ENCODE peak calls at places on chromosomes 11 and 22, in eight cellular contexts. One of them, this sample, is unnamed.

GRCh38 chr22:48808038-48808960 is 1019.4 kb downstream of the BRD1 start:
- DNase-seq in H9: no peak
- DNase-seq in testis: no peak
- DNase-seq in fibroblast of lung: no peak
- DNase-seq in tibial artery: no peak
- DNase-seq in left ventricle myocardium inferior: no peak
- DNase-seq in adrenal gland: no peak
- DNase-seq in CD8-positive, alpha-beta T cell: no peak
- DNase-seq in this sample: no peak

GRCh38 chr22:47804281-47804680 is 1041.8 kb downstream of the TBC1D22A start:
- DNase-seq in left ventricle myocardium inferior: no peak
- DNase-seq in CD8-positive, alpha-beta T cell: no peak
- DNase-seq in adrenal gland: peak; percentile 8
- DNase-seq in fibroblast of lung: no peak
- DNase-seq in tibial artery: no peak
- DNase-seq in H9: no peak
- DNase-seq in testis: peak; percentile 42
- DNase-seq in this sample: no peak

GRCh38 chr11:80505771-80506170 is 1064.9 kb upstream of the TENM4 start:
- DNase-seq in testis: no peak
- DNase-seq in H9: peak; percentile 34
- DNase-seq in fibroblast of lung: no peak
- DNase-seq in adrenal gland: no peak
- DNase-seq in tibial artery: no peak
- DNase-seq in left ventricle myocardium inferior: no peak
- DNase-seq in CD8-positive, alpha-beta T cell: no peak
- DNase-seq in this sample: no peak

GRCh38 chr22:36052505-36052941 is 23.9 kb upstream of the RBFOX2 start:
- DNase-seq in adrenal gland: no peak
- DNase-seq in CD8-positive, alpha-beta T cell: no peak
- DNase-seq in left ventricle myocardium inferior: no peak
- DNase-seq in tibial artery: no peak
- DNase-seq in fibroblast of lung: peak; percentile 76
- DNase-seq in H9: no peak
- DNase-seq in testis: no peak
- DNase-seq in this sample: no peak

GRCh38 chr22:36385491-36386350 is 2.0 kb downstream of the MYH9 start:
- DNase-seq in fibroblast of lung: peak; percentile 48
- DNase-seq in tibial artery: peak; percentile 88
- DNase-seq in CD8-positive, alpha-beta T cell: no peak
- DNase-seq in adrenal gland: peak; percentile 84
- DNase-seq in testis: no peak
- DNase-seq in H9: no peak
- DNase-seq in left ventricle myocardium inferior: peak; percentile 51
- DNase-seq in this sample: no peak

GRCh38 chr11:44741976-44742375 is 15.2 kb downstream of the TSPAN18 start:
- DNase-seq in testis: no peak
- DNase-seq in left ventricle myocardium inferior: no peak
- DNase-seq in adrenal gland: no peak
- DNase-seq in CD8-positive, alpha-beta T cell: no peak
- DNase-seq in tibial artery: no peak
- DNase-seq in H9: no peak
- DNase-seq in fibroblast of lung: no peak
- DNase-seq in this sample: no peak

GRCh38 chr11:44744160-44744559 is 17.4 kb downstream of the TSPAN18 start:
- DNase-seq in left ventricle myocardium inferior: no peak
- DNase-seq in CD8-positive, alpha-beta T cell: no peak
- DNase-seq in fibroblast of lung: no peak
- DNase-seq in adrenal gland: no peak
- DNase-seq in testis: no peak
- DNase-seq in H9: no peak
- DNase-seq in tibial artery: peak; percentile 23
- DNase-seq in this sample: no peak

GRCh38 chr22:19423906-19424500 is 7.5 kb downstream of the HIRA start:
- DNase-seq in H9: no peak
- DNase-seq in CD8-positive, alpha-beta T cell: no peak
- DNase-seq in testis: no peak
- DNase-seq in tibial artery: no peak
- DNase-seq in adrenal gland: no peak
- DNase-seq in left ventricle myocardium inferior: no peak
- DNase-seq in fibroblast of lung: no peak
- DNase-seq in this sample: no peak

GRCh38 chr11:77090373-77091111 is 12.1 kb upstream of the OMP start:
- DNase-seq in CD8-positive, alpha-beta T cell: no peak
- DNase-seq in tibial artery: peak; percentile 60
- DNase-seq in left ventricle myocardium inferior: peak; percentile 9
- DNase-seq in H9: no peak
- DNase-seq in adrenal gland: no peak
- DNase-seq in fibroblast of lung: no peak
- DNase-seq in testis: no peak
- DNase-seq in this sample: no peak

GRCh38 chr11:2903672-2904011 is 18.1 kb upstream of the CDKN1C start:
- DNase-seq in H9: no peak
- DNase-seq in adrenal gland: no peak
- DNase-seq in fibroblast of lung: no peak
- DNase-seq in left ventricle myocardium inferior: no peak
- DNase-seq in CD8-positive, alpha-beta T cell: no peak
- DNase-seq in tibial artery: no peak
- DNase-seq in testis: no peak
- DNase-seq in this sample: no peak

GRCh38 chr22:37627091-37627490 is 12.4 kb upstream of the SH3BP1 start:
- DNase-seq in left ventricle myocardium inferior: no peak
- DNase-seq in fibroblast of lung: no peak
- DNase-seq in testis: no peak
- DNase-seq in adrenal gland: no peak
- DNase-seq in CD8-positive, alpha-beta T cell: no peak
- DNase-seq in tibial artery: no peak
- DNase-seq in H9: no peak
- DNase-seq in this sample: no peak

GRCh38 chr11:72924568-72925190 is 110.5 kb downstream of the ATG16L2 start:
- DNase-seq in tibial artery: no peak
- DNase-seq in adrenal gland: no peak
- DNase-seq in CD8-positive, alpha-beta T cell: no peak
- DNase-seq in left ventricle myocardium inferior: no peak
- DNase-seq in testis: no peak
- DNase-seq in H9: no peak
- DNase-seq in fibroblast of lung: peak; percentile 33
- DNase-seq in this sample: peak; percentile 15

GRCh38 chr11:19742595-19743292 is 30.1 kb downstream of the NAV2 start:
- DNase-seq in testis: peak; percentile 88
- DNase-seq in left ventricle myocardium inferior: peak; percentile 77
- DNase-seq in adrenal gland: peak; percentile 89
- DNase-seq in CD8-positive, alpha-beta T cell: peak; percentile 45
- DNase-seq in fibroblast of lung: peak; percentile 54
- DNase-seq in H9: peak; percentile 85
- DNase-seq in tibial artery: peak; percentile 87
- DNase-seq in this sample: peak; percentile 46

GRCh38 chr11:19737575-19737974 is 24.9 kb downstream of the NAV2 start:
- DNase-seq in tibial artery: no peak
- DNase-seq in testis: no peak
- DNase-seq in adrenal gland: no peak
- DNase-seq in left ventricle myocardium inferior: no peak
- DNase-seq in fibroblast of lung: no peak
- DNase-seq in CD8-positive, alpha-beta T cell: no peak
- DNase-seq in H9: no peak
- DNase-seq in this sample: no peak

GRCh38 chr11:19738124-19738523 is 25.5 kb downstream of the NAV2 start:
- DNase-seq in testis: no peak
- DNase-seq in left ventricle myocardium inferior: no peak
- DNase-seq in adrenal gland: no peak
- DNase-seq in tibial artery: no peak
- DNase-seq in H9: no peak
- DNase-seq in CD8-positive, alpha-beta T cell: no peak
- DNase-seq in fibroblast of lung: no peak
- DNase-seq in this sample: no peak

GRCh38 chr11:19740586-19740985 is 27.9 kb downstream of the NAV2 start:
- DNase-seq in adrenal gland: no peak
- DNase-seq in fibroblast of lung: no peak
- DNase-seq in testis: no peak
- DNase-seq in tibial artery: no peak
- DNase-seq in left ventricle myocardium inferior: no peak
- DNase-seq in H9: no peak
- DNase-seq in CD8-positive, alpha-beta T cell: no peak
- DNase-seq in this sample: no peak

GRCh38 chr11:19739872-19740271 is 27.2 kb downstream of the NAV2 start:
- DNase-seq in H9: peak; percentile 57
- DNase-seq in tibial artery: no peak
- DNase-seq in CD8-positive, alpha-beta T cell: no peak
- DNase-seq in left ventricle myocardium inferior: no peak
- DNase-seq in testis: peak; percentile 44
- DNase-seq in fibroblast of lung: peak; percentile 12
- DNase-seq in adrenal gland: peak; percentile 13
- DNase-seq in this sample: no peak
- TF ChIP-seq CTCF in H9: peak; percentile 58
- TF ChIP-seq CTCF in tibial artery: peak; percentile 23
- TF ChIP-seq CTCF in CD8-positive, alpha-beta T cell: no peak
- TF ChIP-seq CTCF in left ventricle myocardium inferior: peak; percentile 54
- TF ChIP-seq CTCF in testis: no peak
- TF ChIP-seq CTCF in fibroblast of lung: peak; percentile 24
- TF ChIP-seq CTCF in adrenal gland: peak; percentile 20
- TF ChIP-seq CTCF in this sample: peak; percentile 67

GRCh38 chr11:64222651-64223000 is 3.4 kb downstream of the TRPT1 start:
- DNase-seq in fibroblast of lung: no peak
- DNase-seq in testis: no peak
- DNase-seq in left ventricle myocardium inferior: no peak
- DNase-seq in H9: no peak
- DNase-seq in CD8-positive, alpha-beta T cell: no peak
- DNase-seq in adrenal gland: no peak
- DNase-seq in tibial artery: no peak
- DNase-seq in this sample: no peak
- H3K4me1 ChIP-seq in fibroblast of lung: peaks cover 7% of the 10 kb centered on the region
- H3K4me1 ChIP-seq in testis: peaks cover 30% of the 10 kb centered on the region
- H3K4me1 ChIP-seq in left ventricle myocardium inferior: peaks cover 37% of the 10 kb centered on the region
- H3K4me1 ChIP-seq in H9: no peaks in the 10 kb centered on the region
- H3K4me1 ChIP-seq in CD8-positive, alpha-beta T cell: peaks cover 24% of the 10 kb centered on the region
- H3K4me1 ChIP-seq in adrenal gland: peaks cover 11% of the 10 kb centered on the region
- H3K4me1 ChIP-seq in tibial artery: peaks cover 24% of the 10 kb centered on the region
- H3K4me1 ChIP-seq in this sample: peaks cover 5% of the 10 kb centered on the region

GRCh38 chr11:47394050-47394321 is 14.4 kb upstream of the SLC39A13 start:
- DNase-seq in CD8-positive, alpha-beta T cell: no peak
- DNase-seq in adrenal gland: no peak
- DNase-seq in fibroblast of lung: no peak
- DNase-seq in testis: no peak
- DNase-seq in H9: peak; percentile 24
- DNase-seq in left ventricle myocardium inferior: no peak
- DNase-seq in tibial artery: peak; percentile 66
- DNase-seq in this sample: no peak

GRCh38 chr11:47398011-47398410 is 10.4 kb upstream of the SLC39A13 start:
- DNase-seq in H9: peak; percentile 26
- DNase-seq in testis: no peak
- DNase-seq in left ventricle myocardium inferior: no peak
- DNase-seq in CD8-positive, alpha-beta T cell: no peak
- DNase-seq in tibial artery: no peak
- DNase-seq in adrenal gland: no peak
- DNase-seq in fibroblast of lung: no peak
- DNase-seq in this sample: no peak

GRCh38 chr11:47395225-47396048 is 13.0 kb upstream of the SLC39A13 start:
- DNase-seq in testis: no peak
- DNase-seq in fibroblast of lung: no peak
- DNase-seq in left ventricle myocardium inferior: no peak
- DNase-seq in CD8-positive, alpha-beta T cell: no peak
- DNase-seq in H9: no peak
- DNase-seq in adrenal gland: no peak
- DNase-seq in tibial artery: peak; percentile 67
- DNase-seq in this sample: no peak

GRCh38 chr11:47394322-47395224 is 13.8 kb upstream of the SLC39A13 start:
- DNase-seq in H9: peak; percentile 32
- DNase-seq in CD8-positive, alpha-beta T cell: peak; percentile 52
- DNase-seq in tibial artery: no peak
- DNase-seq in adrenal gland: peak; percentile 64
- DNase-seq in fibroblast of lung: no peak
- DNase-seq in testis: no peak
- DNase-seq in left ventricle myocardium inferior: peak; percentile 70
- DNase-seq in this sample: no peak

GRCh38 chr11:47396049-47396320 is 12.4 kb upstream of the SLC39A13 start:
- DNase-seq in testis: no peak
- DNase-seq in left ventricle myocardium inferior: no peak
- DNase-seq in H9: no peak
- DNase-seq in adrenal gland: no peak
- DNase-seq in fibroblast of lung: no peak
- DNase-seq in tibial artery: no peak
- DNase-seq in CD8-positive, alpha-beta T cell: no peak
- DNase-seq in this sample: no peak
- H3K27me3 ChIP-seq in testis: no peaks in the 10 kb centered on the region
- H3K27me3 ChIP-seq in left ventricle myocardium inferior: no peaks in the 10 kb centered on the region
- H3K27me3 ChIP-seq in H9: no peaks in the 10 kb centered on the region
- H3K27me3 ChIP-seq in adrenal gland: no peaks in the 10 kb centered on the region
- H3K27me3 ChIP-seq in fibroblast of lung: no peaks in the 10 kb centered on the region
- H3K27me3 ChIP-seq in tibial artery: no peaks in the 10 kb centered on the region
- H3K27me3 ChIP-seq in CD8-positive, alpha-beta T cell: no peaks in the 10 kb centered on the region
- H3K27me3 ChIP-seq in this sample: no peaks in the 10 kb centered on the region

GRCh38 chr11:12483604-12484003 is 106.2 kb downstream of the PARVA start:
- DNase-seq in left ventricle myocardium inferior: no peak
- DNase-seq in H9: no peak
- DNase-seq in testis: no peak
- DNase-seq in adrenal gland: no peak
- DNase-seq in tibial artery: no peak
- DNase-seq in CD8-positive, alpha-beta T cell: no peak
- DNase-seq in fibroblast of lung: no peak
- DNase-seq in this sample: no peak

GRCh38 chr11:12489246-12489772 is 111.9 kb downstream of the PARVA start:
- DNase-seq in tibial artery: no peak
- DNase-seq in H9: no peak
- DNase-seq in fibroblast of lung: no peak
- DNase-seq in adrenal gland: no peak
- DNase-seq in CD8-positive, alpha-beta T cell: no peak
- DNase-seq in testis: no peak
- DNase-seq in left ventricle myocardium inferior: no peak
- DNase-seq in this sample: no peak

GRCh38 chr11:12480401-12480800 is 103.0 kb downstream of the PARVA start:
- DNase-seq in H9: no peak
- DNase-seq in testis: no peak
- DNase-seq in CD8-positive, alpha-beta T cell: no peak
- DNase-seq in adrenal gland: no peak
- DNase-seq in left ventricle myocardium inferior: no peak
- DNase-seq in fibroblast of lung: no peak
- DNase-seq in tibial artery: no peak
- DNase-seq in this sample: no peak

GRCh38 chr11:12482839-12483238 is 105.5 kb downstream of the PARVA start:
- DNase-seq in testis: no peak
- DNase-seq in fibroblast of lung: no peak
- DNase-seq in tibial artery: no peak
- DNase-seq in left ventricle myocardium inferior: peak; percentile 48
- DNase-seq in adrenal gland: no peak
- DNase-seq in CD8-positive, alpha-beta T cell: no peak
- DNase-seq in H9: no peak
- DNase-seq in this sample: no peak

DNA sequence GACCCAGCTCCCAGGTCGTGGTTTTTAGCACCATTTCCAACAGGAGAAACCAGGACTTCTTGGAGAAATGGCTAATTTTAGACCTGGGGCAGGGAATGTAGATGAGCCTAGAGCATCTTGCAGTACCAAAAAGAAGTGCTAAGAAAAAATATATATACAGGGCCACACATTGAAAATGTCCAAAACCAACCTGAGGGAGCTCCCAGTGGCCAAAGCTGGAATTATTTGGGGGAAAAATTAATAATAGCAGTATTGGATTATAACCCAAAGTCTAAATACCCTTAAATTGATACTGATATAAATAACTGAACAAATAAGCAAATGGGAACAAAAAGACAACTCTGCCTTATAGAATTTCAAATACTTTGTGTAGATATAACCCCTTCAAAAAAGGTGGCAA is 108.0 kb downstream of the PARVA start:
- DNase-seq in H9: no peak
- DNase-seq in testis: no peak
- DNase-seq in left ventricle myocardium inferior: no peak
- DNase-seq in CD8-positive, alpha-beta T cell: no peak
- DNase-seq in fibroblast of lung: no peak
- DNase-seq in tibial artery: no peak
- DNase-seq in adrenal gland: no peak
- DNase-seq in this sample: no peak
- TF ChIP-seq CTCF in H9: peak; percentile 46
- TF ChIP-seq CTCF in testis: peak; percentile 12
- TF ChIP-seq CTCF in left ventricle myocardium inferior: peak; percentile 37
- TF ChIP-seq CTCF in CD8-positive, alpha-beta T cell: no peak
- TF ChIP-seq CTCF in fibroblast of lung: peak; percentile 47
- TF ChIP-seq CTCF in tibial artery: peak; percentile 32
- TF ChIP-seq CTCF in adrenal gland: peak; percentile 36
- TF ChIP-seq CTCF in this sample: peak; percentile 64